ENCODE peak calls at places on chromosomes 6 and 20, in six cellular contexts. B is psoas muscle; O is NCI-H1436; J is bronchial epithelial cell; F is stimulated activated CD4-positive, alpha-beta T cell treated with anti-CD3 and anti-CD28 coated beads, Interleukin-15, amount 100 ng/mL, for 48 hours; K is Right ventricle myocardium inferior. S is an unnamed sample.
A peak's percentile ranks its signal among the peaks of the same experiment; 100 is the strongest.

GRCh38 chr20:9110365-9110764 is 41.5 kb downstream of the PLCB4 start:
- DNase-seq in B (no peak), O (no peak), J (no peak), F (no peak), K (no peak), S (no peak)

GRCh38 chr6:5422321-5422915 is 161.1 kb downstream of the FARS2 start:
- DNase-seq in B (no peak), O (peak; percentile 58), J (peak; percentile 41), F (peak; percentile 4), K (no peak), S (peak; percentile 27)

GRCh38 chr20:4957939-4958362 is 43.4 kb downstream of the SLC23A2 start:
- DNase-seq in B (no peak), O (no peak), J (no peak), F (no peak), K (no peak), S (no peak)

GRCh38 chr6:32854376-32855178 is 585 bp downstream of the PSMB9 start:
- DNase-seq in B (no peak), O (no peak), J (no peak), F (peak; percentile 42), K (peak; percentile 69), S (peak; percentile 65)

GRCh38 chr6:69926745-69927144 is 60.4 kb downstream of the COL19A1 start:
- DNase-seq in B (no peak), O (no peak), J (no peak), F (no peak), K (no peak), S (no peak)

GRCh38 chr6:33116417-33116816 is 40.6 kb downstream of the HLA-DPB1 start:
- DNase-seq in B (no peak), O (no peak), J (no peak), F (no peak), K (no peak), S (no peak)

GRCh38 chr20:18672826-18673225 is 85.0 kb downstream of the DTD1 start:
- DNase-seq in B (no peak), O (peak; percentile 35), J (no peak), F (no peak), K (no peak), S (no peak)

GRCh38 chr20:17498181-17498580 is 33.0 kb downstream of the BFSP1 start:
- DNase-seq in B (no peak), O (no peak), J (peak; percentile 79), F (no peak), K (no peak), S (no peak)

GRCh38 chr20:44702776-44703175 is 12.4 kb upstream of the CCN5 start:
- DNase-seq in B (peak; percentile 92), O (no peak), J (no peak), F (no peak), K (peak; percentile 92), S (peak; percentile 39)

GRCh38 chr20:59735917-59736316 is 131.6 kb downstream of the PHACTR3 start:
- DNase-seq in B (no peak), O (no peak), J (no peak), F (no peak), K (no peak), S (peak; percentile 21)

GRCh38 chr6:34027445-34027936 is 118.4 kb downstream of the GRM4 start:
- DNase-seq in B (peak; percentile 46), O (peak; percentile 43), J (peak; percentile 3), F (peak; percentile 52), K (no peak), S (peak; percentile 62)

GRCh38 chr20:49768204-49769124 is 44.2 kb upstream of the SLC9A8 start:
- DNase-seq in B (peak; percentile 72), O (no peak), J (peak; percentile 95), F (no peak), K (no peak), S (peak; percentile 69)

GRCh38 chr6:65113581-65113980 is 593.4 kb downstream of the EYS start:
- DNase-seq in B (no peak), O (no peak), J (no peak), F (no peak), K (no peak), S (no peak)

GRCh38 chr20:51076841-51077543 is 54.1 kb upstream of the KCNG1 start:
- DNase-seq in B (no peak), O (no peak), J (no peak), F (no peak), K (no peak), S (no peak)

GRCh38 chr6:5587648-5588047 is 326.3 kb downstream of the FARS2 start:
- DNase-seq in B (no peak), O (no peak), J (no peak), F (no peak), K (no peak), S (no peak)

GRCh38 chr20:50186151-50186885 is 4.3 kb upstream of the CEBPB start:
- DNase-seq in B (peak; percentile 93), O (peak; percentile 77), J (peak; percentile 70), F (peak; percentile 89), K (peak; percentile 93), S (peak; percentile 96)

GRCh38 chr6:79408598-79408997 is 128.6 kb downstream of the LCA5 start:
- DNase-seq in B (no peak), O (no peak), J (no peak), F (no peak), K (no peak), S (no peak)

GRCh38 chr6:53679446-53679933 is 13.9 kb upstream of the KLHL31 start:
- DNase-seq in B (no peak), O (no peak), J (peak; percentile 65), F (no peak), K (no peak), S (no peak)

GRCh38 chr20:38883081-38883980 is 42.9 kb upstream of the FAM83D start:
- DNase-seq in B (no peak), O (no peak), J (no peak), F (no peak), K (no peak), S (no peak)

GRCh38 chr20:48818031-48818370 is 9.8 kb downstream of the PREX1 start:
- DNase-seq in B (no peak), O (no peak), J (no peak), F (no peak), K (no peak), S (no peak)

GRCh38 chr6:157520117-157520406 is 139.1 kb downstream of the ZDHHC14 start:
- DNase-seq in B (no peak), O (no peak), J (no peak), F (no peak), K (no peak), S (no peak)

GRCh38 chr20:37958856-37959255 is 55.9 kb downstream of the VSTM2L start:
- DNase-seq in B (no peak), O (no peak), J (no peak), F (no peak), K (no peak), S (no peak)

GRCh38 chr6:44128020-44128917 is 915 bp downstream of the TMEM63B start:
- DNase-seq in B (peak; percentile 48), O (no peak), J (peak; percentile 78), F (no peak), K (peak; percentile 81), S (peak; percentile 59)

GRCh38 chr6:106084106-106084963 is 1.8 kb upstream of the PRDM1 start:
- DNase-seq in B (no peak), O (peak; percentile 56), J (peak; percentile 86), F (no peak), K (no peak), S (no peak)